ENCODE peak calls at places on chromosomes 4 and X, in seven cellular contexts. K is SW480, A is NCI-H1092, V is left kidney, E is kidney, W is activated T-helper 1 cell treated with Interleukin-2 at 50 U/mL for 16 hours, O is right cardiac atrium. S is an unnamed sample.

GRCh38 chrX:11588097-11588496 is 77.6 kb downstream of the ARHGAP6 start:
- DNase-seq in K (no peak), A (no peak), V (no peak), E (no peak), W (no peak), O (no peak), S (no peak)

GRCh38 chr4:11421116-11421515 is 7.6 kb downstream of the HS3ST1 start:
- DNase-seq in K (no peak), A (no peak), V (no peak), E (no peak), W (no peak), O (no peak), S (no peak)

GRCh38 chrX:154046262-154046771 is 26.6 kb upstream of the IRAK1 start:
- DNase-seq in K (no peak), A (no peak), V (peak), E (no peak), W (no peak), O (peak), S (no peak)

GRCh38 chrX:68826113-68826980 is 2.5 kb upstream of the EFNB1 start:
- DNase-seq in K (peak), A (no peak), V (peak), E (no peak), W (no peak), O (no peak), S (no peak)

GRCh38 chr4:40003986-40004385 is 26.3 kb upstream of the PDS5A start:
- DNase-seq in K (no peak), A (no peak), V (peak), E (no peak), W (no peak), O (no peak), S (no peak)

GRCh38 chr4:105196523-105197145 is 50.0 kb downstream of the TET2 start:
- DNase-seq in K (no peak), A (no peak), V (peak), E (no peak), W (no peak), O (no peak), S (peak)

GRCh38 chrX:123422875-123423274 is 238.8 kb downstream of the GRIA3 start:
- DNase-seq in K (peak), A (no peak), V (peak), E (no peak), W (no peak), O (peak), S (peak)

GRCh38 chr4:105461221-105462041 is 12.4 kb downstream of the PPA2 start:
- DNase-seq in K (peak), A (no peak), V (no peak), E (no peak), W (no peak), O (no peak), S (no peak)

GRCh38 chrX:105608745-105609144 is 213.6 kb upstream of the NRK start:
- DNase-seq in K (no peak), A (no peak), V (no peak), E (no peak), W (no peak), O (no peak), S (no peak)

GRCh38 chr4:57401586-57401985 is 291.4 kb upstream of the IGFBP7 start:
- DNase-seq in K (no peak), A (no peak), V (no peak), E (no peak), W (no peak), O (no peak), S (no peak)

GRCh38 chrX:28408017-28408723 is 179.1 kb upstream of the IL1RAPL1 start:
- DNase-seq in K (no peak), A (no peak), V (no peak), E (no peak), W (no peak), O (no peak), S (no peak)

GRCh38 chr4:74158561-74159396 is 861 bp downstream of the MTHFD2L start:
- DNase-seq in K (peak), A (no peak), V (peak), E (no peak), W (no peak), O (no peak), S (peak)

GRCh38 chr4:22686156-22686555 is 6.6 kb upstream of the GBA3 start:
- DNase-seq in K (no peak), A (no peak), V (no peak), E (no peak), W (no peak), O (no peak), S (no peak)

GRCh38 chrX:41692162-41692749 is 3.5 kb downstream of the GPR34 start:
- DNase-seq in K (no peak), A (no peak), V (no peak), E (no peak), W (no peak), O (no peak), S (no peak)

GRCh38 chr4:155047755-155048154 is 160.7 kb upstream of the NPY2R start:
- DNase-seq in K (no peak), A (no peak), V (no peak), E (no peak), W (no peak), O (no peak), S (no peak)

GRCh38 chr4:119139822-119140252 is 4.2 kb downstream of the MYOZ2 start:
- DNase-seq in K (no peak), A (no peak), V (no peak), E (no peak), W (no peak), O (no peak), S (no peak)

GRCh38 chrX:49277520-49277799 is 7.9 kb downstream of the PPP1R3F start:
- DNase-seq in K (no peak), A (no peak), V (no peak), E (no peak), W (no peak), O (no peak), S (no peak)

GRCh38 chr4:73872331-73873108 is 3.3 kb downstream of the CXCL1 start:
- DNase-seq in K (no peak), A (no peak), V (no peak), E (no peak), W (no peak), O (no peak), S (no peak)

GRCh38 chr4:154222875-154223274 is 268.7 kb downstream of the DCHS2 start:
- DNase-seq in K (no peak), A (no peak), V (no peak), E (no peak), W (no peak), O (no peak), S (no peak)

GRCh38 chrX:1465261-1466231 is 12.8 kb upstream of the ASMTL start:
- DNase-seq in K (no peak), A (no peak), V (no peak), E (peak), W (no peak), O (no peak), S (no peak)

GRCh38 chr4:124427095-124427767 is 285.3 kb downstream of the ANKRD50 start:
- DNase-seq in K (no peak), A (no peak), V (peak), E (no peak), W (no peak), O (peak), S (no peak)

GRCh38 chrX:7127058-7127457 is 20.5 kb upstream of the STS start:
- DNase-seq in K (no peak), A (no peak), V (peak), E (no peak), W (no peak), O (no peak), S (no peak)

GRCh38 chr4:153465583-153465921 is 608 bp upstream of the TMEM131L start:
- DNase-seq in K (peak), A (peak), V (peak), E (peak), W (no peak), O (peak), S (peak)

GRCh38 chr4:156201050-156201449 is 247.4 kb upstream of the CTSO start:
- DNase-seq in K (no peak), A (no peak), V (no peak), E (no peak), W (no peak), O (no peak), S (no peak)

GRCh38 chr4:146520894-146521542 is 722 bp downstream of the SLC10A7 start:
- DNase-seq in K (peak), A (peak), V (peak), E (no peak), W (no peak), O (peak), S (peak)

GRCh38 chrX:101079223-101079622 is 544 bp downstream of the TMEM35A start:
- DNase-seq in K (no peak), A (no peak), V (peak), E (no peak), W (no peak), O (no peak), S (peak)

GRCh38 chr4:39936565-39937418 is 40.9 kb downstream of the PDS5A start:
- DNase-seq in K (no peak), A (no peak), V (no peak), E (no peak), W (no peak), O (no peak), S (no peak)

GRCh38 chr4:39591290-39591689 is 47.4 kb downstream of the SMIM14 start:
- DNase-seq in K (peak), A (no peak), V (no peak), E (no peak), W (no peak), O (no peak), S (no peak)

GRCh38 chr4:31692407-31692940 is 972.3 kb downstream of the PCDH7 start:
- DNase-seq in K (peak), A (no peak), V (no peak), E (no peak), W (no peak), O (no peak), S (no peak)

GRCh38 chrX:101258260-101258581 is 32.9 kb downstream of the TAF7L start:
- DNase-seq in K (no peak), A (no peak), V (no peak), E (no peak), W (no peak), O (no peak), S (no peak)

GRCh38 chrX:19107035-19107434 is 15.2 kb downstream of the ADGRG2 start:
- DNase-seq in K (no peak), A (no peak), V (no peak), E (no peak), W (no peak), O (no peak), S (no peak)

GRCh38 chrX:100512471-100512870 is 72.3 kb upstream of the TNMD start:
- DNase-seq in K (peak), A (no peak), V (peak), E (no peak), W (no peak), O (no peak), S (peak)

GRCh38 chr4:71417150-71417549 is 78.3 kb downstream of the SLC4A4 start:
- DNase-seq in K (no peak), A (no peak), V (no peak), E (no peak), W (no peak), O (no peak), S (no peak)

GRCh38 chr4:110737931-110738330 is 115.1 kb upstream of the PITX2 start:
- DNase-seq in K (no peak), A (no peak), V (no peak), E (no peak), W (no peak), O (no peak), S (no peak)

GRCh38 chr4:26713563-26714145 is 129.8 kb downstream of the TBC1D19 start:
- DNase-seq in K (no peak), A (no peak), V (no peak), E (no peak), W (no peak), O (no peak), S (no peak)

GRCh38 chr4:8657381-8657776 is 64.8 kb downstream of the CPZ start:
- DNase-seq in K (no peak), A (no peak), V (no peak), E (peak), W (no peak), O (no peak), S (no peak)

GRCh38 chrX:10052906-10053625 is 85.9 kb downstream of the CLDN34 start:
- DNase-seq in K (no peak), A (no peak), V (no peak), E (no peak), W (no peak), O (no peak), S (no peak)

S was measured in cerebellar cortex.